ENCODE peak calls at places on chromosomes 2 and 18, in seven cellular contexts. H is MCF 10A, B is upper lobe of right lung, Y is retina, L is HEK293T, Z is NCI-H187 treated with DMSO at 0.1 percent for 48 hours, O is GM20000. N is an unnamed sample.

GRCh38 chr2:72940786-72941185 is 23.5 kb downstream of the EMX1 start:
- DNase-seq in H (peak; percentile 21), B (no peak), Y (no peak), L (no peak), Z (no peak), O (no peak), N (no peak)

GRCh38 chr2:32453242-32454062 is 96.6 kb downstream of the BIRC6 start:
- DNase-seq in H (no peak), B (no peak), Y (no peak), L (no peak), Z (no peak), O (no peak), N (no peak)

GRCh38 chr2:175880-176800 is 87.7 kb downstream of the SH3YL1 start:
- DNase-seq in H (peak; percentile 36), B (no peak), Y (no peak), L (no peak), Z (no peak), O (no peak), N (no peak)

GRCh38 chr2:188734688-188735087 is 239.5 kb upstream of the COL3A1 start:
- DNase-seq in H (no peak), B (no peak), Y (no peak), L (no peak), Z (no peak), O (no peak), N (no peak)

GRCh38 chr2:54555318-54555837 is 99.3 kb downstream of the SPTBN1 start:
- DNase-seq in H (no peak), B (no peak), Y (no peak), L (no peak), Z (no peak), O (no peak), N (no peak)

GRCh38 chr2:112253261-112253807 is 1.5 kb downstream of the ZC3H8 start:
- DNase-seq in H (no peak), B (no peak), Y (no peak), L (no peak), Z (no peak), O (no peak), N (no peak)

GRCh38 chr2:100741880-100742814 is 77.8 kb upstream of the NPAS2 start:
- DNase-seq in H (no peak), B (no peak), Y (no peak), L (no peak), Z (no peak), O (no peak), N (no peak)

GRCh38 chr2:57720728-57721627 is 325.6 kb upstream of the VRK2 start:
- DNase-seq in H (peak; percentile 69), B (peak; percentile 5), Y (peak; percentile 79), L (peak; percentile 66), Z (no peak), O (peak; percentile 57), N (peak; percentile 76)

GRCh38 chr2:203594541-203594940 is 59.4 kb upstream of the RAPH1 start:
- DNase-seq in H (no peak), B (no peak), Y (no peak), L (no peak), Z (no peak), O (no peak), N (no peak)

GRCh38 chr2:15359716-15360531 is 201.2 kb downstream of the NBAS start:
- DNase-seq in H (peak; percentile 63), B (no peak), Y (no peak), L (no peak), Z (no peak), O (no peak), N (peak; percentile 55)

GRCh38 chr18:55275042-55275897 is 312.7 kb downstream of the TCF4 start:
- DNase-seq in H (peak; percentile 86), B (no peak), Y (no peak), L (peak; percentile 10), Z (no peak), O (no peak), N (peak; percentile 23)

GRCh38 chr2:172249986-172250385 is 147.3 kb upstream of the DLX2 start:
- DNase-seq in H (peak; percentile 64), B (no peak), Y (no peak), L (no peak), Z (no peak), O (no peak), N (no peak)